ENCODE peak calls at places on chromosomes 13 and 19, in nine cellular contexts. A is dermis blood vessel endothelial cell; G is GDM1; V is non-pigmented ciliary epithelial cell; M is stimulated activated CD8-positive, alpha-beta memory T cell treated with anti-CD3 and anti-CD28 coated beads, Interleukin-15, amount 100 ng/mL, for 48 hours; W is esophagus muscularis mucosa; C is retina; U is NCI-H1092; Q is transverse colon. H is an unnamed sample.

GRCh38 chr19:15316498-15316897 is 15.8 kb downstream of the BRD4 start:
- DNase-seq in A (no peak), G (no peak), V (no peak), M (no peak), W (no peak), C (no peak), U (no peak), Q (no peak), H (no peak)

GRCh38 chr19:6663236-6664187 is 6.4 kb downstream of the TNFSF14 start:
- DNase-seq in A (no peak), G (no peak), V (no peak), M (peak; percentile 57), W (no peak), C (no peak), U (no peak), Q (no peak), H (peak; percentile 28)

GRCh38 chr19:17829855-17830566 is 8.7 kb upstream of the INSL3 start:
- DNase-seq in A (peak; percentile 51), G (no peak), V (no peak), M (no peak), W (no peak), C (peak; percentile 79), U (peak; percentile 9), Q (peak; percentile 33), H (no peak)

GRCh38 chr13:48493076-48493765 is 39.7 kb downstream of the RCBTB2 start:
- DNase-seq in A (no peak), G (no peak), V (no peak), M (no peak), W (no peak), C (no peak), U (no peak), Q (no peak), H (peak; percentile 16)

GRCh38 chr13:32961724-32962123 is 54.5 kb upstream of the KL start:
- DNase-seq in A (no peak), G (no peak), V (no peak), M (no peak), W (no peak), C (no peak), U (no peak), Q (no peak), H (no peak)

GRCh38 chr19:42628411-42629135 is 33.8 kb upstream of the CEACAM8 start:
- DNase-seq in A (no peak), G (no peak), V (no peak), M (peak; percentile 30), W (no peak), C (no peak), U (no peak), Q (no peak), H (no peak)

GRCh38 chr13:42063105-42063504 is 14.7 kb downstream of the DGKH start:
- DNase-seq in A (no peak), G (no peak), V (no peak), M (no peak), W (no peak), C (no peak), U (no peak), Q (no peak), H (no peak)

GRCh38 chr19:41327076-41327475 is 17.1 kb downstream of the CCDC97 start:
- DNase-seq in A (no peak), G (no peak), V (no peak), M (no peak), W (no peak), C (no peak), U (no peak), Q (no peak), H (no peak)

GRCh38 chr19:28985201-28985600 is 227.8 kb downstream of the UQCRFS1 start:
- DNase-seq in A (no peak), G (no peak), V (no peak), M (no peak), W (no peak), C (no peak), U (no peak), Q (no peak), H (no peak)

GRCh38 chr19:13100031-13100588 is 2.5 kb downstream of the LYL1 start:
- DNase-seq in A (peak; percentile 44), G (peak; percentile 63), V (no peak), M (peak; percentile 56), W (no peak), C (no peak), U (no peak), Q (no peak), H (no peak)

GRCh38 chr19:18668252-18668631 is 15.2 kb upstream of the CRTC1 start:
- DNase-seq in A (no peak), G (no peak), V (no peak), M (no peak), W (no peak), C (no peak), U (no peak), Q (no peak), H (no peak)

GRCh38 chr19:31378404-31378803 is 29.2 kb upstream of the TSHZ3 start:
- DNase-seq in A (no peak), G (no peak), V (peak; percentile 81), M (no peak), W (no peak), C (no peak), U (no peak), Q (peak; percentile 15), H (peak; percentile 2)

GRCh38 chr13:48233097-48233885 is at the start of gene ITM2B:
- DNase-seq in A (peak; percentile 76), G (peak; percentile 74), V (no peak), M (peak; percentile 42), W (no peak), C (peak; percentile 92), U (peak; percentile 48), Q (peak; percentile 82), H (peak; percentile 68)

GRCh38 chr19:14473915-14474578 is 1.1 kb downstream of the PTGER1 start:
- DNase-seq in A (peak; percentile 41), G (no peak), V (no peak), M (no peak), W (no peak), C (peak; percentile 60), U (no peak), Q (peak; percentile 53), H (no peak)

GRCh38 chr19:42076375-42076944 is 494 bp downstream of the ZNF574 start:
- DNase-seq in A (no peak), G (no peak), V (no peak), M (no peak), W (no peak), C (no peak), U (no peak), Q (peak; percentile 58), H (no peak)

GRCh38 chr19:1923319-1923718 is 17.7 kb upstream of the CSNK1G2 start:
- DNase-seq in A (no peak), G (no peak), V (no peak), M (no peak), W (no peak), C (no peak), U (no peak), Q (no peak), H (no peak)

GRCh38 chr13:32045963-32046785 is 14.6 kb downstream of the FRY start:
- DNase-seq in A (no peak), G (peak; percentile 34), V (peak; percentile 22), M (no peak), W (no peak), C (no peak), U (no peak), Q (no peak), H (peak; percentile 14)

GRCh38 chr19:13430790-13431582 is 75.3 kb downstream of the CACNA1A start:
- DNase-seq in A (peak; percentile 73), G (no peak), V (peak; percentile 2), M (peak; percentile 23), W (no peak), C (no peak), U (no peak), Q (peak; percentile 33), H (peak; percentile 72)

GRCh38 chr13:47908200-47908902 is 92.7 kb downstream of the SUCLA2 start:
- DNase-seq in A (no peak), G (no peak), V (peak; percentile 71), M (no peak), W (no peak), C (no peak), U (no peak), Q (no peak), H (peak; percentile 39)

GRCh38 chr19:1131718-1132552 is 28.1 kb downstream of the GPX4 start:
- DNase-seq in A (peak; percentile 94), G (peak; percentile 69), V (peak; percentile 56), M (peak; percentile 88), W (peak; percentile 98), C (peak; percentile 61), U (no peak), Q (peak; percentile 93), H (peak; percentile 90)